ENCODE peak calls at places on chromosome 21, in four cellular contexts. One of them, this sample, is unnamed.

GRCh38 chr21:33981341-33982101 is 65.9 kb upstream of the ATP5PO start:
- ATAC-seq in upper lobe of left lung: peak
- ATAC-seq in activated naive CD8-positive, alpha-beta T cell treated with anti-CD3 and anti-CD28 coated beads, Interleukin-2, amount 50 U/mL, for 24 hours: no peak
- ATAC-seq in activated T-cell treated with anti-CD3 and anti-CD28 coated beads, Interleukin-2, amount 50 U/mL, for 4 hours: no peak
- ATAC-seq in this sample: no peak

GRCh38 chr21:43905726-43906455 is 40.9 kb downstream of the AGPAT3 start:
- ATAC-seq in upper lobe of left lung: no peak
- ATAC-seq in activated naive CD8-positive, alpha-beta T cell treated with anti-CD3 and anti-CD28 coated beads, Interleukin-2, amount 50 U/mL, for 24 hours: no peak
- ATAC-seq in activated T-cell treated with anti-CD3 and anti-CD28 coated beads, Interleukin-2, amount 50 U/mL, for 4 hours: no peak
- ATAC-seq in this sample: no peak

GRCh38 chr21:35095859-35096291 is 46.8 kb upstream of the RUNX1 start:
- ATAC-seq in upper lobe of left lung: no peak
- ATAC-seq in activated naive CD8-positive, alpha-beta T cell treated with anti-CD3 and anti-CD28 coated beads, Interleukin-2, amount 50 U/mL, for 24 hours: peak
- ATAC-seq in activated T-cell treated with anti-CD3 and anti-CD28 coated beads, Interleukin-2, amount 50 U/mL, for 4 hours: peak
- ATAC-seq in this sample: peak

GRCh38 chr21:41751621-41752020 is 15.2 kb downstream of the RIPK4 start:
- ATAC-seq in upper lobe of left lung: peak
- ATAC-seq in activated naive CD8-positive, alpha-beta T cell treated with anti-CD3 and anti-CD28 coated beads, Interleukin-2, amount 50 U/mL, for 24 hours: no peak
- ATAC-seq in activated T-cell treated with anti-CD3 and anti-CD28 coated beads, Interleukin-2, amount 50 U/mL, for 4 hours: no peak
- ATAC-seq in this sample: no peak

GRCh38 chr21:15441999-15442398 is 287.8 kb upstream of the USP25 start:
- ATAC-seq in upper lobe of left lung: no peak
- ATAC-seq in activated naive CD8-positive, alpha-beta T cell treated with anti-CD3 and anti-CD28 coated beads, Interleukin-2, amount 50 U/mL, for 24 hours: no peak
- ATAC-seq in activated T-cell treated with anti-CD3 and anti-CD28 coated beads, Interleukin-2, amount 50 U/mL, for 4 hours: no peak
- ATAC-seq in this sample: no peak

GRCh38 chr21:28754127-28754611 is 238.5 kb downstream of the LTN1 start:
- ATAC-seq in upper lobe of left lung: peak
- ATAC-seq in activated naive CD8-positive, alpha-beta T cell treated with anti-CD3 and anti-CD28 coated beads, Interleukin-2, amount 50 U/mL, for 24 hours: no peak
- ATAC-seq in activated T-cell treated with anti-CD3 and anti-CD28 coated beads, Interleukin-2, amount 50 U/mL, for 4 hours: no peak
- ATAC-seq in this sample: no peak

GRCh38 chr21:25934771-25935224 is 200.0 kb downstream of the GABPA start:
- ATAC-seq in upper lobe of left lung: peak
- ATAC-seq in activated naive CD8-positive, alpha-beta T cell treated with anti-CD3 and anti-CD28 coated beads, Interleukin-2, amount 50 U/mL, for 24 hours: peak
- ATAC-seq in activated T-cell treated with anti-CD3 and anti-CD28 coated beads, Interleukin-2, amount 50 U/mL, for 4 hours: no peak
- ATAC-seq in this sample: peak

GRCh38 chr21:35326677-35327076 is 277.6 kb upstream of the RUNX1 start:
- ATAC-seq in upper lobe of left lung: no peak
- ATAC-seq in activated naive CD8-positive, alpha-beta T cell treated with anti-CD3 and anti-CD28 coated beads, Interleukin-2, amount 50 U/mL, for 24 hours: no peak
- ATAC-seq in activated T-cell treated with anti-CD3 and anti-CD28 coated beads, Interleukin-2, amount 50 U/mL, for 4 hours: no peak
- ATAC-seq in this sample: no peak

GRCh38 chr21:44790401-44790800 is 11.2 kb downstream of the UBE2G2 start:
- ATAC-seq in upper lobe of left lung: no peak
- ATAC-seq in activated naive CD8-positive, alpha-beta T cell treated with anti-CD3 and anti-CD28 coated beads, Interleukin-2, amount 50 U/mL, for 24 hours: no peak
- ATAC-seq in activated T-cell treated with anti-CD3 and anti-CD28 coated beads, Interleukin-2, amount 50 U/mL, for 4 hours: no peak
- ATAC-seq in this sample: no peak

GRCh38 chr21:42120904-42121535 is 49.9 kb downstream of the UMODL1 start:
- ATAC-seq in upper lobe of left lung: no peak
- ATAC-seq in activated naive CD8-positive, alpha-beta T cell treated with anti-CD3 and anti-CD28 coated beads, Interleukin-2, amount 50 U/mL, for 24 hours: no peak
- ATAC-seq in activated T-cell treated with anti-CD3 and anti-CD28 coated beads, Interleukin-2, amount 50 U/mL, for 4 hours: no peak
- ATAC-seq in this sample: no peak

GRCh38 chr21:41682719-41683179 is 84.1 kb downstream of the RIPK4 start:
- ATAC-seq in upper lobe of left lung: no peak
- ATAC-seq in activated naive CD8-positive, alpha-beta T cell treated with anti-CD3 and anti-CD28 coated beads, Interleukin-2, amount 50 U/mL, for 24 hours: no peak
- ATAC-seq in activated T-cell treated with anti-CD3 and anti-CD28 coated beads, Interleukin-2, amount 50 U/mL, for 4 hours: no peak
- ATAC-seq in this sample: no peak

GRCh38 chr21:34514576-34515135 is 2.6 kb upstream of the KCNE1 start:
- ATAC-seq in upper lobe of left lung: no peak
- ATAC-seq in activated naive CD8-positive, alpha-beta T cell treated with anti-CD3 and anti-CD28 coated beads, Interleukin-2, amount 50 U/mL, for 24 hours: no peak
- ATAC-seq in activated T-cell treated with anti-CD3 and anti-CD28 coated beads, Interleukin-2, amount 50 U/mL, for 4 hours: no peak
- ATAC-seq in this sample: no peak

GRCh38 chr21:34846601-34847112 is 177.9 kb downstream of the CLIC6 start:
- ATAC-seq in upper lobe of left lung: peak
- ATAC-seq in activated naive CD8-positive, alpha-beta T cell treated with anti-CD3 and anti-CD28 coated beads, Interleukin-2, amount 50 U/mL, for 24 hours: no peak
- ATAC-seq in activated T-cell treated with anti-CD3 and anti-CD28 coated beads, Interleukin-2, amount 50 U/mL, for 4 hours: no peak
- ATAC-seq in this sample: peak

GRCh38 chr21:38404134-38404533 is 94.1 kb downstream of the ERG start:
- ATAC-seq in upper lobe of left lung: no peak
- ATAC-seq in activated naive CD8-positive, alpha-beta T cell treated with anti-CD3 and anti-CD28 coated beads, Interleukin-2, amount 50 U/mL, for 24 hours: no peak
- ATAC-seq in activated T-cell treated with anti-CD3 and anti-CD28 coated beads, Interleukin-2, amount 50 U/mL, for 4 hours: no peak
- ATAC-seq in this sample: no peak

GRCh38 chr21:34199121-34199910 is 125.9 kb downstream of the MRPS6 start:
- ATAC-seq in upper lobe of left lung: no peak
- ATAC-seq in activated naive CD8-positive, alpha-beta T cell treated with anti-CD3 and anti-CD28 coated beads, Interleukin-2, amount 50 U/mL, for 24 hours: no peak
- ATAC-seq in activated T-cell treated with anti-CD3 and anti-CD28 coated beads, Interleukin-2, amount 50 U/mL, for 4 hours: no peak
- ATAC-seq in this sample: peak

GRCh38 chr21:37827878-37828277 is 88.4 kb downstream of the KCNJ6 start:
- ATAC-seq in upper lobe of left lung: no peak
- ATAC-seq in activated naive CD8-positive, alpha-beta T cell treated with anti-CD3 and anti-CD28 coated beads, Interleukin-2, amount 50 U/mL, for 24 hours: no peak
- ATAC-seq in activated T-cell treated with anti-CD3 and anti-CD28 coated beads, Interleukin-2, amount 50 U/mL, for 4 hours: no peak
- ATAC-seq in this sample: no peak

GRCh38 chr21:33961061-33961460 is 45.5 kb upstream of the ATP5PO start:
- ATAC-seq in upper lobe of left lung: no peak
- ATAC-seq in activated naive CD8-positive, alpha-beta T cell treated with anti-CD3 and anti-CD28 coated beads, Interleukin-2, amount 50 U/mL, for 24 hours: no peak
- ATAC-seq in activated T-cell treated with anti-CD3 and anti-CD28 coated beads, Interleukin-2, amount 50 U/mL, for 4 hours: no peak
- ATAC-seq in this sample: no peak

GRCh38 chr21:45383615-45384201 is 21.3 kb upstream of the COL18A1 start:
- ATAC-seq in upper lobe of left lung: no peak
- ATAC-seq in activated naive CD8-positive, alpha-beta T cell treated with anti-CD3 and anti-CD28 coated beads, Interleukin-2, amount 50 U/mL, for 24 hours: no peak
- ATAC-seq in activated T-cell treated with anti-CD3 and anti-CD28 coated beads, Interleukin-2, amount 50 U/mL, for 4 hours: no peak
- ATAC-seq in this sample: no peak

GRCh38 chr21:44372616-44373015 is 19.2 kb downstream of the TRPM2 start:
- ATAC-seq in upper lobe of left lung: no peak
- ATAC-seq in activated naive CD8-positive, alpha-beta T cell treated with anti-CD3 and anti-CD28 coated beads, Interleukin-2, amount 50 U/mL, for 24 hours: no peak
- ATAC-seq in activated T-cell treated with anti-CD3 and anti-CD28 coated beads, Interleukin-2, amount 50 U/mL, for 4 hours: no peak
- ATAC-seq in this sample: no peak

GRCh38 chr21:34593423-34593822 is 21.5 kb downstream of the RCAN1 start:
- ATAC-seq in upper lobe of left lung: no peak
- ATAC-seq in activated naive CD8-positive, alpha-beta T cell treated with anti-CD3 and anti-CD28 coated beads, Interleukin-2, amount 50 U/mL, for 24 hours: no peak
- ATAC-seq in activated T-cell treated with anti-CD3 and anti-CD28 coated beads, Interleukin-2, amount 50 U/mL, for 4 hours: no peak
- ATAC-seq in this sample: no peak

GRCh38 chr21:40706161-40706560 is 140.8 kb downstream of the DSCAM start:
- ATAC-seq in upper lobe of left lung: no peak
- ATAC-seq in activated naive CD8-positive, alpha-beta T cell treated with anti-CD3 and anti-CD28 coated beads, Interleukin-2, amount 50 U/mL, for 24 hours: no peak
- ATAC-seq in activated T-cell treated with anti-CD3 and anti-CD28 coated beads, Interleukin-2, amount 50 U/mL, for 4 hours: no peak
- ATAC-seq in this sample: no peak

GRCh38 chr21:17738171-17738953 is 80.8 kb downstream of the C21orf91 start:
- ATAC-seq in upper lobe of left lung: no peak
- ATAC-seq in activated naive CD8-positive, alpha-beta T cell treated with anti-CD3 and anti-CD28 coated beads, Interleukin-2, amount 50 U/mL, for 24 hours: no peak
- ATAC-seq in activated T-cell treated with anti-CD3 and anti-CD28 coated beads, Interleukin-2, amount 50 U/mL, for 4 hours: no peak
- ATAC-seq in this sample: no peak

GRCh38 chr21:44310628-44311027 is 10.8 kb downstream of the PFKL start:
- ATAC-seq in upper lobe of left lung: no peak
- ATAC-seq in activated naive CD8-positive, alpha-beta T cell treated with anti-CD3 and anti-CD28 coated beads, Interleukin-2, amount 50 U/mL, for 24 hours: no peak
- ATAC-seq in activated T-cell treated with anti-CD3 and anti-CD28 coated beads, Interleukin-2, amount 50 U/mL, for 4 hours: no peak
- ATAC-seq in this sample: no peak

GRCh38 chr21:21468003-21468402 is 469.8 kb downstream of the NCAM2 start:
- ATAC-seq in upper lobe of left lung: no peak
- ATAC-seq in activated naive CD8-positive, alpha-beta T cell treated with anti-CD3 and anti-CD28 coated beads, Interleukin-2, amount 50 U/mL, for 24 hours: no peak
- ATAC-seq in activated T-cell treated with anti-CD3 and anti-CD28 coated beads, Interleukin-2, amount 50 U/mL, for 4 hours: no peak
- ATAC-seq in this sample: no peak

GRCh38 chr21:42621166-42621827 is 32.1 kb upstream of the PDE9A start:
- ATAC-seq in upper lobe of left lung: peak
- ATAC-seq in activated naive CD8-positive, alpha-beta T cell treated with anti-CD3 and anti-CD28 coated beads, Interleukin-2, amount 50 U/mL, for 24 hours: no peak
- ATAC-seq in activated T-cell treated with anti-CD3 and anti-CD28 coated beads, Interleukin-2, amount 50 U/mL, for 4 hours: no peak
- ATAC-seq in this sample: no peak

GRCh38 chr21:39188521-39189139 is 5.4 kb upstream of the PSMG1 start:
- ATAC-seq in upper lobe of left lung: peak
- ATAC-seq in activated naive CD8-positive, alpha-beta T cell treated with anti-CD3 and anti-CD28 coated beads, Interleukin-2, amount 50 U/mL, for 24 hours: peak
- ATAC-seq in activated T-cell treated with anti-CD3 and anti-CD28 coated beads, Interleukin-2, amount 50 U/mL, for 4 hours: peak
- ATAC-seq in this sample: no peak

GRCh38 chr21:24428539-24429186 is 1178.6 kb downstream of the MRPL39 start:
- ATAC-seq in upper lobe of left lung: peak
- ATAC-seq in activated naive CD8-positive, alpha-beta T cell treated with anti-CD3 and anti-CD28 coated beads, Interleukin-2, amount 50 U/mL, for 24 hours: peak
- ATAC-seq in activated T-cell treated with anti-CD3 and anti-CD28 coated beads, Interleukin-2, amount 50 U/mL, for 4 hours: no peak
- ATAC-seq in this sample: no peak

GRCh38 chr21:25639922-25640670 is 1.0 kb downstream of the JAM2 start:
- ATAC-seq in upper lobe of left lung: peak
- ATAC-seq in activated naive CD8-positive, alpha-beta T cell treated with anti-CD3 and anti-CD28 coated beads, Interleukin-2, amount 50 U/mL, for 24 hours: peak
- ATAC-seq in activated T-cell treated with anti-CD3 and anti-CD28 coated beads, Interleukin-2, amount 50 U/mL, for 4 hours: peak
- ATAC-seq in this sample: peak

GRCh38 chr21:18550361-18550760 is 146.8 kb upstream of the TMPRSS15 start:
- ATAC-seq in upper lobe of left lung: no peak
- ATAC-seq in activated naive CD8-positive, alpha-beta T cell treated with anti-CD3 and anti-CD28 coated beads, Interleukin-2, amount 50 U/mL, for 24 hours: no peak
- ATAC-seq in activated T-cell treated with anti-CD3 and anti-CD28 coated beads, Interleukin-2, amount 50 U/mL, for 4 hours: no peak
- ATAC-seq in this sample: no peak

GRCh38 chr21:31909153-31909771 is 36.4 kb downstream of the HUNK start:
- ATAC-seq in upper lobe of left lung: no peak
- ATAC-seq in activated naive CD8-positive, alpha-beta T cell treated with anti-CD3 and anti-CD28 coated beads, Interleukin-2, amount 50 U/mL, for 24 hours: no peak
- ATAC-seq in activated T-cell treated with anti-CD3 and anti-CD28 coated beads, Interleukin-2, amount 50 U/mL, for 4 hours: no peak
- ATAC-seq in this sample: no peak

GRCh38 chr21:15001773-15002647 is 62.8 kb downstream of the NRIP1 start:
- ATAC-seq in upper lobe of left lung: no peak
- ATAC-seq in activated naive CD8-positive, alpha-beta T cell treated with anti-CD3 and anti-CD28 coated beads, Interleukin-2, amount 50 U/mL, for 24 hours: no peak
- ATAC-seq in activated T-cell treated with anti-CD3 and anti-CD28 coated beads, Interleukin-2, amount 50 U/mL, for 4 hours: no peak
- ATAC-seq in this sample: peak

GRCh38 chr21:46161180-46161799 is 5.9 kb upstream of the FTCD start:
- ATAC-seq in upper lobe of left lung: no peak
- ATAC-seq in activated naive CD8-positive, alpha-beta T cell treated with anti-CD3 and anti-CD28 coated beads, Interleukin-2, amount 50 U/mL, for 24 hours: peak
- ATAC-seq in activated T-cell treated with anti-CD3 and anti-CD28 coated beads, Interleukin-2, amount 50 U/mL, for 4 hours: no peak
- ATAC-seq in this sample: no peak

This sample was measured in activated T-helper 17 cell treated with anti-CD3 and anti-CD28 coated beads, Interleukin-2, amount 50 U/mL, for 72 hours.